ENCODE peak calls at places on chromosomes 11 and 22, in eight cellular contexts. J is left colon; M is activated naive CD8-positive, alpha-beta T cell treated with anti-CD3 and anti-CD28 coated beads, Interleukin-2, amount 10 ng/mL, durations not matched to agents 7 days and 5 days; E is lower leg skin; Q is psoas muscle; A is NCI-H1092 treated with DMSO at 0.1 percent for 48 hours; C is stimulated activated CD4-positive, alpha-beta T cell treated with anti-CD3 and anti-CD28 coated beads, Interleukin-4, amount 100 ng/mL, for 1 hour; L is esophagus squamous epithelium. H is an unnamed sample.

GRCh38 chr22:19357270-19358105 is 66.0 kb upstream of the CLTCL1 start:
- DNase-seq in J (no peak), M (no peak), E (peak), Q (no peak), A (no peak), C (no peak), L (no peak), H (no peak)

GRCh38 chr11:59754494-59754858 is 700 bp upstream of the STX3 start:
- DNase-seq in J (peak), M (peak), E (peak), Q (no peak), A (peak), C (peak), L (no peak), H (no peak)

GRCh38 chr22:28064941-28065340 is 145.9 kb upstream of the PITPNB start:
- DNase-seq in J (no peak), M (no peak), E (no peak), Q (no peak), A (no peak), C (no peak), L (no peak), H (no peak)

GRCh38 chr11:12242926-12243325 is 132.5 kb downstream of the MICAL2 start:
- DNase-seq in J (no peak), M (no peak), E (no peak), Q (no peak), A (no peak), C (no peak), L (no peak), H (no peak)

GRCh38 chr11:112498701-112499100 is 238.0 kb upstream of the PLET1 start:
- DNase-seq in J (no peak), M (no peak), E (no peak), Q (no peak), A (no peak), C (no peak), L (no peak), H (no peak)

GRCh38 chr22:19179472-19180048 is 1.0 kb upstream of the SLC25A1 start:
- DNase-seq in J (peak), M (no peak), E (peak), Q (peak), A (peak), C (peak), L (no peak), H (no peak)

GRCh38 chr22:40196628-40197027 is 18.9 kb downstream of the TNRC6B start:
- DNase-seq in J (no peak), M (no peak), E (no peak), Q (no peak), A (no peak), C (peak), L (no peak), H (no peak)

GRCh38 chr22:38943181-38943580 is 14.2 kb upstream of the APOBEC3A start:
- DNase-seq in J (no peak), M (no peak), E (no peak), Q (no peak), A (no peak), C (no peak), L (no peak), H (no peak)

GRCh38 chr11:86369668-86370067 is 5.0 kb upstream of the CCDC81 start:
- DNase-seq in J (no peak), M (no peak), E (no peak), Q (no peak), A (no peak), C (no peak), L (no peak), H (no peak)

GRCh38 chr11:113168358-113168757 is 146.0 kb upstream of the TTC12 start:
- DNase-seq in J (no peak), M (no peak), E (no peak), Q (no peak), A (no peak), C (no peak), L (no peak), H (no peak)

GRCh38 chr11:45890886-45891550 is 5.6 kb downstream of the MAPK8IP1 start:
- DNase-seq in J (no peak), M (no peak), E (no peak), Q (peak), A (no peak), C (no peak), L (no peak), H (no peak)

GRCh38 chr11:4664791-4665190 is 21.0 kb downstream of the OR51E1 start:
- DNase-seq in J (no peak), M (no peak), E (no peak), Q (no peak), A (no peak), C (no peak), L (no peak), H (no peak)

GRCh38 chr22:45105281-45105700 is 58.4 kb upstream of the NUP50 start:
- DNase-seq in J (no peak), M (no peak), E (peak), Q (no peak), A (no peak), C (no peak), L (no peak), H (no peak)

GRCh38 chr11:120339394-120339890 is 3.2 kb downstream of the ARHGEF12 start:
- DNase-seq in J (no peak), M (no peak), E (peak), Q (no peak), A (no peak), C (no peak), L (no peak), H (no peak)

GRCh38 chr11:131785801-131786200 is 415.4 kb downstream of the NTM start:
- DNase-seq in J (no peak), M (no peak), E (no peak), Q (no peak), A (no peak), C (no peak), L (no peak), H (no peak)

GRCh38 chr11:12922980-12923507 is 86.1 kb upstream of the RASSF10 start:
- DNase-seq in J (no peak), M (no peak), E (no peak), Q (no peak), A (no peak), C (no peak), L (no peak), H (no peak)

GRCh38 chr11:72685560-72686480 is 11.6 kb upstream of the PDE2A start:
- DNase-seq in J (peak), M (peak), E (no peak), Q (peak), A (no peak), C (peak), L (no peak), H (no peak)

GRCh38 chr11:67279589-67280340 is 9.3 kb upstream of the ANKRD13D start:
- DNase-seq in J (no peak), M (no peak), E (no peak), Q (peak), A (no peak), C (no peak), L (no peak), H (no peak)

GRCh38 chr22:50084085-50084484 is 1.1 kb downstream of the MLC1 start:
- DNase-seq in J (peak), M (no peak), E (no peak), Q (no peak), A (no peak), C (no peak), L (no peak), H (no peak)

GRCh38 chr11:69539416-69540117 is 58.1 kb downstream of the LINC01488 start:
- DNase-seq in J (peak), M (no peak), E (peak), Q (no peak), A (no peak), C (no peak), L (no peak), H (no peak)

GRCh38 chr11:65159005-65159404 is 11.0 kb upstream of the SPDYC start:
- DNase-seq in J (no peak), M (no peak), E (no peak), Q (no peak), A (no peak), C (no peak), L (no peak), H (no peak)

GRCh38 chr22:29524440-29525191 is 28.9 kb downstream of the THOC5 start:
- DNase-seq in J (peak), M (peak), E (no peak), Q (no peak), A (no peak), C (peak), L (no peak), H (no peak)

GRCh38 chr22:50481440-50482106 is at the start of gene ADM2:
- DNase-seq in J (no peak), M (peak), E (no peak), Q (no peak), A (no peak), C (peak), L (no peak), H (no peak)

GRCh38 chr22:31872209-31872608 is 72.1 kb upstream of the YWHAH start:
- DNase-seq in J (no peak), M (no peak), E (no peak), Q (no peak), A (no peak), C (no peak), L (no peak), H (no peak)

GRCh38 chr11:61417670-61418069 is 12.1 kb downstream of the CPSF7 start:
- DNase-seq in J (no peak), M (no peak), E (no peak), Q (no peak), A (no peak), C (no peak), L (no peak), H (no peak)

GRCh38 chr11:98657711-98658110 is 363.0 kb upstream of the CNTN5 start:
- DNase-seq in J (no peak), M (no peak), E (no peak), Q (no peak), A (no peak), C (no peak), L (no peak), H (no peak)

GRCh38 chr11:34234086-34234740 is 123.6 kb downstream of the ABTB2 start:
- DNase-seq in J (peak), M (peak), E (no peak), Q (no peak), A (no peak), C (peak), L (no peak), H (no peak)

GRCh38 chr11:795638-796564 is 2.2 kb downstream of the SLC25A22 start:
- DNase-seq in J (peak), M (peak), E (peak), Q (peak), A (peak), C (peak), L (peak), H (no peak)

GRCh38 chr11:116171271-116172140 is 601.3 kb downstream of the BUD13 start:
- DNase-seq in J (no peak), M (no peak), E (no peak), Q (no peak), A (no peak), C (no peak), L (no peak), H (no peak)

H was measured in cortex of kidney.